ENCODE peak calls at places on chromosomes 12 and 14, in seven cellular contexts. One of them, this sample, is unnamed.

GRCh38 chr12:79983492-79983891 is 48.6 kb upstream of the PPP1R12A start:
- DNase-seq in Caki2: peak
- DNase-seq in NCI-H460: no peak
- DNase-seq in memory B cell: no peak
- DNase-seq in Right ventricle myocardium superior: no peak
- DNase-seq in mesenchymal stem cell: peak
- DNase-seq in naive thymus-derived CD8-positive, alpha-beta T cell: no peak
- DNase-seq in this sample: no peak

GRCh38 chr14:89279649-89280232 is 137.3 kb downstream of the FOXN3 start:
- DNase-seq in Caki2: no peak
- DNase-seq in Right ventricle myocardium superior: no peak
- DNase-seq in NCI-H460: no peak
- DNase-seq in naive thymus-derived CD8-positive, alpha-beta T cell: no peak
- DNase-seq in mesenchymal stem cell: no peak
- DNase-seq in memory B cell: no peak
- DNase-seq in this sample: no peak

GRCh38 chr14:70162353-70162752 is 26.4 kb downstream of the SLC8A3 start:
- DNase-seq in memory B cell: no peak
- DNase-seq in mesenchymal stem cell: no peak
- DNase-seq in naive thymus-derived CD8-positive, alpha-beta T cell: no peak
- DNase-seq in Caki2: no peak
- DNase-seq in NCI-H460: no peak
- DNase-seq in Right ventricle myocardium superior: no peak
- DNase-seq in this sample: no peak

GRCh38 chr12:14403711-14404164 is 38.3 kb downstream of the ATF7IP start:
- DNase-seq in NCI-H460: no peak
- DNase-seq in Right ventricle myocardium superior: no peak
- DNase-seq in mesenchymal stem cell: peak
- DNase-seq in Caki2: peak
- DNase-seq in naive thymus-derived CD8-positive, alpha-beta T cell: peak
- DNase-seq in memory B cell: no peak
- DNase-seq in this sample: no peak

GRCh38 chr12:115135800-115136211 is 451.8 kb upstream of the TBX3 start:
- DNase-seq in Caki2: peak
- DNase-seq in mesenchymal stem cell: peak
- DNase-seq in naive thymus-derived CD8-positive, alpha-beta T cell: no peak
- DNase-seq in Right ventricle myocardium superior: peak
- DNase-seq in NCI-H460: no peak
- DNase-seq in memory B cell: no peak
- DNase-seq in this sample: no peak

GRCh38 chr12:108117163-108117849 is 11.8 kb upstream of the WSCD2 start:
- DNase-seq in mesenchymal stem cell: no peak
- DNase-seq in Caki2: peak
- DNase-seq in naive thymus-derived CD8-positive, alpha-beta T cell: no peak
- DNase-seq in NCI-H460: no peak
- DNase-seq in Right ventricle myocardium superior: no peak
- DNase-seq in memory B cell: no peak
- DNase-seq in this sample: no peak

GRCh38 chr14:64550539-64551333 is 975 bp downstream of the PPP1R36 start:
- DNase-seq in NCI-H460: no peak
- DNase-seq in memory B cell: no peak
- DNase-seq in Right ventricle myocardium superior: no peak
- DNase-seq in mesenchymal stem cell: no peak
- DNase-seq in naive thymus-derived CD8-positive, alpha-beta T cell: no peak
- DNase-seq in Caki2: no peak
- DNase-seq in this sample: no peak

GRCh38 chr14:26863736-26864135 is 265.9 kb upstream of the NOVA1 start:
- DNase-seq in naive thymus-derived CD8-positive, alpha-beta T cell: no peak
- DNase-seq in NCI-H460: no peak
- DNase-seq in Caki2: no peak
- DNase-seq in mesenchymal stem cell: peak
- DNase-seq in memory B cell: no peak
- DNase-seq in Right ventricle myocardium superior: no peak
- DNase-seq in this sample: no peak

GRCh38 chr14:46840971-46841729 is 189.6 kb upstream of the RPL10L start:
- DNase-seq in NCI-H460: no peak
- DNase-seq in mesenchymal stem cell: peak
- DNase-seq in Caki2: peak
- DNase-seq in Right ventricle myocardium superior: no peak
- DNase-seq in memory B cell: no peak
- DNase-seq in naive thymus-derived CD8-positive, alpha-beta T cell: no peak
- DNase-seq in this sample: no peak

GRCh38 chr12:47547077-47547476 is 158.8 kb downstream of the RPAP3 start:
- DNase-seq in naive thymus-derived CD8-positive, alpha-beta T cell: no peak
- DNase-seq in Right ventricle myocardium superior: no peak
- DNase-seq in memory B cell: no peak
- DNase-seq in Caki2: no peak
- DNase-seq in NCI-H460: peak
- DNase-seq in mesenchymal stem cell: peak
- DNase-seq in this sample: no peak

GRCh38 chr14:24283796-24284460 is 12.5 kb upstream of the RABGGTA start:
- DNase-seq in Caki2: no peak
- DNase-seq in naive thymus-derived CD8-positive, alpha-beta T cell: no peak
- DNase-seq in Right ventricle myocardium superior: no peak
- DNase-seq in mesenchymal stem cell: no peak
- DNase-seq in NCI-H460: no peak
- DNase-seq in memory B cell: no peak
- DNase-seq in this sample: no peak

GRCh38 chr12:12845794-12846243 is 32.7 kb downstream of the DDX47 start:
- DNase-seq in Caki2: no peak
- DNase-seq in memory B cell: no peak
- DNase-seq in Right ventricle myocardium superior: no peak
- DNase-seq in NCI-H460: no peak
- DNase-seq in naive thymus-derived CD8-positive, alpha-beta T cell: peak
- DNase-seq in mesenchymal stem cell: no peak
- DNase-seq in this sample: no peak

GRCh38 chr14:101315802-101316296 is 245.4 kb upstream of the DIO3 start:
- DNase-seq in naive thymus-derived CD8-positive, alpha-beta T cell: no peak
- DNase-seq in Right ventricle myocardium superior: no peak
- DNase-seq in Caki2: peak
- DNase-seq in mesenchymal stem cell: no peak
- DNase-seq in memory B cell: no peak
- DNase-seq in NCI-H460: no peak
- DNase-seq in this sample: no peak

GRCh38 chr12:12735301-12735700 is 18.1 kb downstream of the CDKN1B start:
- DNase-seq in memory B cell: no peak
- DNase-seq in Right ventricle myocardium superior: no peak
- DNase-seq in mesenchymal stem cell: peak
- DNase-seq in NCI-H460: no peak
- DNase-seq in Caki2: no peak
- DNase-seq in naive thymus-derived CD8-positive, alpha-beta T cell: no peak
- DNase-seq in this sample: no peak

GRCh38 chr12:108843187-108843586 is 14.2 kb downstream of the SSH1 start:
- DNase-seq in memory B cell: no peak
- DNase-seq in naive thymus-derived CD8-positive, alpha-beta T cell: no peak
- DNase-seq in NCI-H460: no peak
- DNase-seq in Right ventricle myocardium superior: no peak
- DNase-seq in mesenchymal stem cell: no peak
- DNase-seq in Caki2: no peak
- DNase-seq in this sample: no peak

GRCh38 chr12:47361389-47362031 is 281.8 kb upstream of the AMIGO2 start:
- DNase-seq in naive thymus-derived CD8-positive, alpha-beta T cell: peak
- DNase-seq in Right ventricle myocardium superior: no peak
- DNase-seq in mesenchymal stem cell: peak
- DNase-seq in memory B cell: peak
- DNase-seq in NCI-H460: no peak
- DNase-seq in Caki2: no peak
- DNase-seq in this sample: no peak

GRCh38 chr12:7716391-7716790 is 5.2 kb downstream of the DPPA3 start:
- DNase-seq in naive thymus-derived CD8-positive, alpha-beta T cell: no peak
- DNase-seq in Right ventricle myocardium superior: no peak
- DNase-seq in NCI-H460: peak
- DNase-seq in Caki2: no peak
- DNase-seq in mesenchymal stem cell: no peak
- DNase-seq in memory B cell: no peak
- DNase-seq in this sample: no peak

GRCh38 chr12:113088971-113089756 is 32.6 kb downstream of the DTX1 start:
- DNase-seq in mesenchymal stem cell: no peak
- DNase-seq in memory B cell: no peak
- DNase-seq in Right ventricle myocardium superior: no peak
- DNase-seq in naive thymus-derived CD8-positive, alpha-beta T cell: peak
- DNase-seq in Caki2: no peak
- DNase-seq in NCI-H460: no peak
- DNase-seq in this sample: no peak

GRCh38 chr12:67388331-67389163 is 119.4 kb downstream of the CAND1 start:
- DNase-seq in NCI-H460: no peak
- DNase-seq in Caki2: no peak
- DNase-seq in Right ventricle myocardium superior: no peak
- DNase-seq in memory B cell: no peak
- DNase-seq in mesenchymal stem cell: no peak
- DNase-seq in naive thymus-derived CD8-positive, alpha-beta T cell: no peak
- DNase-seq in this sample: no peak

GRCh38 chr12:115294443-115295133 is 610.6 kb upstream of the TBX3 start:
- DNase-seq in mesenchymal stem cell: peak
- DNase-seq in Caki2: peak
- DNase-seq in NCI-H460: no peak
- DNase-seq in Right ventricle myocardium superior: no peak
- DNase-seq in memory B cell: no peak
- DNase-seq in naive thymus-derived CD8-positive, alpha-beta T cell: no peak
- DNase-seq in this sample: no peak

GRCh38 chr12:110563702-110564470 is 19.2 kb downstream of the PPTC7 start:
- DNase-seq in naive thymus-derived CD8-positive, alpha-beta T cell: no peak
- DNase-seq in Right ventricle myocardium superior: no peak
- DNase-seq in NCI-H460: peak
- DNase-seq in mesenchymal stem cell: peak
- DNase-seq in memory B cell: no peak
- DNase-seq in Caki2: no peak
- DNase-seq in this sample: no peak

GRCh38 chr12:96136129-96136528 is 58.0 kb upstream of the ELK3 start:
- DNase-seq in naive thymus-derived CD8-positive, alpha-beta T cell: no peak
- DNase-seq in memory B cell: no peak
- DNase-seq in Right ventricle myocardium superior: no peak
- DNase-seq in Caki2: no peak
- DNase-seq in mesenchymal stem cell: peak
- DNase-seq in NCI-H460: peak
- DNase-seq in this sample: no peak

GRCh38 chr12:68841717-68842116 is 33.7 kb downstream of the MDM2 start:
- DNase-seq in naive thymus-derived CD8-positive, alpha-beta T cell: no peak
- DNase-seq in memory B cell: no peak
- DNase-seq in mesenchymal stem cell: no peak
- DNase-seq in NCI-H460: no peak
- DNase-seq in Caki2: no peak
- DNase-seq in Right ventricle myocardium superior: no peak
- DNase-seq in this sample: no peak

GRCh38 chr14:102316048-102316745 is 3.3 kb upstream of the ZNF839 start:
- DNase-seq in Right ventricle myocardium superior: no peak
- DNase-seq in memory B cell: no peak
- DNase-seq in NCI-H460: no peak
- DNase-seq in Caki2: peak
- DNase-seq in mesenchymal stem cell: peak
- DNase-seq in naive thymus-derived CD8-positive, alpha-beta T cell: no peak
- DNase-seq in this sample: no peak

GRCh38 chr12:110636516-110636915 is 22.6 kb downstream of the TCTN1 start:
- DNase-seq in naive thymus-derived CD8-positive, alpha-beta T cell: no peak
- DNase-seq in Right ventricle myocardium superior: no peak
- DNase-seq in memory B cell: no peak
- DNase-seq in NCI-H460: no peak
- DNase-seq in Caki2: no peak
- DNase-seq in mesenchymal stem cell: no peak
- DNase-seq in this sample: no peak

GRCh38 chr14:89365071-89365801 is 51.8 kb downstream of the FOXN3 start:
- DNase-seq in mesenchymal stem cell: peak
- DNase-seq in Caki2: no peak
- DNase-seq in naive thymus-derived CD8-positive, alpha-beta T cell: peak
- DNase-seq in Right ventricle myocardium superior: no peak
- DNase-seq in memory B cell: peak
- DNase-seq in NCI-H460: no peak
- DNase-seq in this sample: peak

GRCh38 chr12:28963554-28963953 is 185.5 kb upstream of the FAR2 start:
- DNase-seq in mesenchymal stem cell: peak
- DNase-seq in Right ventricle myocardium superior: no peak
- DNase-seq in Caki2: no peak
- DNase-seq in naive thymus-derived CD8-positive, alpha-beta T cell: no peak
- DNase-seq in memory B cell: no peak
- DNase-seq in NCI-H460: peak
- DNase-seq in this sample: no peak

GRCh38 chr12:50979369-50980052 is 27.2 kb downstream of the HIGD1C start:
- DNase-seq in Right ventricle myocardium superior: no peak
- DNase-seq in mesenchymal stem cell: no peak
- DNase-seq in memory B cell: no peak
- DNase-seq in Caki2: no peak
- DNase-seq in naive thymus-derived CD8-positive, alpha-beta T cell: no peak
- DNase-seq in NCI-H460: no peak
- DNase-seq in this sample: peak

GRCh38 chr12:131797588-131797934 is 30.6 kb upstream of the MMP17 start:
- DNase-seq in NCI-H460: no peak
- DNase-seq in mesenchymal stem cell: no peak
- DNase-seq in Caki2: no peak
- DNase-seq in Right ventricle myocardium superior: no peak
- DNase-seq in memory B cell: no peak
- DNase-seq in naive thymus-derived CD8-positive, alpha-beta T cell: no peak
- DNase-seq in this sample: no peak

GRCh38 chr12:113097716-113098427 is 37.7 kb downstream of the RASAL1 start:
- DNase-seq in memory B cell: no peak
- DNase-seq in Right ventricle myocardium superior: peak
- DNase-seq in mesenchymal stem cell: peak
- DNase-seq in NCI-H460: no peak
- DNase-seq in Caki2: no peak
- DNase-seq in naive thymus-derived CD8-positive, alpha-beta T cell: no peak
- DNase-seq in this sample: no peak

GRCh38 chr14:23056956-23057756 is at the start of gene CDH24:
- DNase-seq in Caki2: peak
- DNase-seq in naive thymus-derived CD8-positive, alpha-beta T cell: peak
- DNase-seq in Right ventricle myocardium superior: peak
- DNase-seq in NCI-H460: peak
- DNase-seq in memory B cell: peak
- DNase-seq in mesenchymal stem cell: peak
- DNase-seq in this sample: peak

GRCh38 chr12:113198286-113198685 is 12.8 kb downstream of the RITA1 start:
- DNase-seq in mesenchymal stem cell: no peak
- DNase-seq in memory B cell: no peak
- DNase-seq in naive thymus-derived CD8-positive, alpha-beta T cell: no peak
- DNase-seq in NCI-H460: no peak
- DNase-seq in Caki2: peak
- DNase-seq in Right ventricle myocardium superior: no peak
- DNase-seq in this sample: no peak

GRCh38 chr14:96666088-96666487 is 131.1 kb upstream of the VRK1 start:
- DNase-seq in naive thymus-derived CD8-positive, alpha-beta T cell: no peak
- DNase-seq in Right ventricle myocardium superior: no peak
- DNase-seq in NCI-H460: no peak
- DNase-seq in Caki2: no peak
- DNase-seq in memory B cell: no peak
- DNase-seq in mesenchymal stem cell: no peak
- DNase-seq in this sample: no peak

GRCh38 chr12:119780786-119781434 is 96.2 kb downstream of the CIT start:
- DNase-seq in NCI-H460: peak
- DNase-seq in Caki2: peak
- DNase-seq in memory B cell: no peak
- DNase-seq in Right ventricle myocardium superior: no peak
- DNase-seq in naive thymus-derived CD8-positive, alpha-beta T cell: no peak
- DNase-seq in mesenchymal stem cell: peak
- DNase-seq in this sample: no peak

This sample was measured in GM12892.